ENCODE peak calls at places on chromosome 10, in four cellular contexts. T is mesendoderm, K is uterus, B is WERI-Rb-1. J is an unnamed sample. For H3K27me3, the result is how much of the 10 kb centered on the place peaks cover.

GRCh38 chr10:24894309-24894708 is 58.1 kb downstream of the PRTFDC1 start:
- DNase-seq in B (no peak), K (no peak), T (no peak), J (no peak)

GRCh38 chr10:96998329-96998888 is 166.3 kb downstream of the LCOR start:
- DNase-seq in T (no peak), B (no peak), K (no peak), J (no peak)

GRCh38 chr10:102235598-102235920 is 5.8 kb downstream of the PITX3 start:
- DNase-seq in T (no peak), B (no peak), K (no peak), J (no peak)

GRCh38 chr10:116536810-116537209 is 8.9 kb upstream of the PNLIP start:
- DNase-seq in B (no peak), K (no peak), T (no peak), J (no peak)

GRCh38 chr10:31929986-31930675 is 1.5 kb upstream of the ARHGAP12 start:
- DNase-seq in T (peak), K (no peak), B (peak), J (peak)

GRCh38 chr10:79407811-79408795 is 37.3 kb downstream of the ZCCHC24 start:
- DNase-seq in K (peak), B (no peak), T (no peak), J (no peak)

GRCh38 chr10:68989317-68989990 is 851 bp downstream of the KIFBP start:
- DNase-seq in T (no peak), B (no peak), K (no peak), J (no peak)

GRCh38 chr10:30765611-30766010 is 136.1 kb upstream of the LYZL2 start:
- DNase-seq in T (no peak), B (no peak), K (no peak), J (no peak)

GRCh38 chr10:130336612-130337304 is 200.6 kb downstream of the GLRX3 start:
- DNase-seq in K (no peak), B (peak), T (peak), J (no peak)

GRCh38 chr10:123398180-123398591 is 244.0 kb downstream of the BUB3 start:
- DNase-seq in K (no peak), T (no peak), B (no peak), J (no peak)

GRCh38 chr10:103713676-103714075 is 141.7 kb downstream of the SH3PXD2A start:
- DNase-seq in T (no peak), B (no peak), K (no peak), J (no peak)

GRCh38 chr10:78224602-78225001 is 190.9 kb downstream of the RPS24 start:
- DNase-seq in B (no peak), K (no peak), T (no peak), J (no peak)

GRCh38 chr10:49759787-49760551 is 2.2 kb downstream of the OGDHL start:
- DNase-seq in K (no peak), T (peak), B (no peak), J (no peak)

GRCh38 chr10:124323145-124323725 is 95.5 kb downstream of the OAT start:
- DNase-seq in T (peak), K (no peak), B (no peak), J (no peak)

GRCh38 chr10:13917791-13918190 is 331.0 kb downstream of the PRPF18 start:
- DNase-seq in K (no peak), B (no peak), T (no peak), J (no peak)

GRCh38 chr10:121158988-121159579 is 307.9 kb downstream of the WDR11 start:
- DNase-seq in B (no peak), T (no peak), K (no peak), J (no peak)

GRCh38 chr10:24385776-24386175 is 176.8 kb downstream of the KIAA1217 start:
- DNase-seq in B (no peak), T (no peak), K (no peak), J (no peak)

GRCh38 chr10:6624392-6624791 is 44.3 kb upstream of the PRKCQ start:
- DNase-seq in T (no peak), K (no peak), B (no peak), J (no peak)

GRCh38 chr10:86411281-86411841 is 44.8 kb upstream of the GRID1 start:
- DNase-seq in K (peak), T (no peak), B (no peak), J (peak)

GRCh38 chr10:101182936-101183335 is 46.3 kb downstream of the LBX1 start:
- DNase-seq in K (no peak), B (no peak), T (no peak), J (no peak)

GRCh38 chr10:129851941-129852650 is 112.0 kb downstream of the EBF3 start:
- DNase-seq in T (no peak), K (no peak), B (no peak), J (no peak)

GRCh38 chr10:48496105-48496830 is 108.6 kb downstream of the ARHGAP22 start:
- DNase-seq in K (no peak), T (no peak), B (no peak), J (no peak)

GRCh38 chr10:79178614-79179403 is 110.0 kb downstream of the ZMIZ1 start:
- DNase-seq in T (peak), B (peak), K (peak), J (no peak)

GRCh38 chr10:88004451-88004850 is 141.0 kb downstream of the PTEN start:
- DNase-seq in T (peak), B (no peak), K (no peak), J (no peak)

GRCh38 chr10:11395581-11396310 is 215.7 kb downstream of the USP6NL start:
- DNase-seq in K (no peak), B (no peak), T (no peak), J (no peak)

GRCh38 chr10:103727546-103727963 is 127.8 kb downstream of the SH3PXD2A start:
- DNase-seq in B (no peak), T (no peak), K (peak), J (no peak)

GRCh38 chr10:33187427-33187999 is 147.0 kb downstream of the NRP1 start:
- DNase-seq in T (peak), B (no peak), K (no peak), J (no peak)

GRCh38 chr10:97490592-97490991 is 7.6 kb downstream of the MMS19 start:
- DNase-seq in T (no peak), K (no peak), B (no peak), J (no peak)

GRCh38 chr10:101570764-101571572 is 17.1 kb downstream of the POLL start:
- DNase-seq in T (no peak), K (no peak), B (no peak), J (no peak)

GRCh38 chr10:97888641-97889262 is 39.1 kb downstream of the GOLGA7B start:
- DNase-seq in B (no peak), T (peak), K (no peak), J (no peak)

GRCh38 chr10:72375585-72375984 is 20.9 kb upstream of the DNAJB12 start:
- DNase-seq in K (no peak), T (peak), B (peak), J (no peak)

GRCh38 chr10:22437620-22438588 is 92.6 kb downstream of the SPAG6 start:
- DNase-seq in B (no peak), K (peak), T (no peak), J (no peak)

GRCh38 chr10:119667562-119668328 is 16.6 kb downstream of the BAG3 start:
- DNase-seq in T (peak), K (peak), B (peak), J (no peak)

GRCh38 chr10:47025540-47026300 is 114.5 kb downstream of the PTPN20 start:
- DNase-seq in T (no peak), K (peak), B (no peak), J (no peak)

GRCh38 chr10:43354879-43355380 is 16.5 kb upstream of the FXYD4 start:
- DNase-seq in B (no peak), T (no peak), K (no peak), J (no peak)

GRCh38 chr10:78248651-78249464 is 215.2 kb downstream of the RPS24 start:
- DNase-seq in B (no peak), K (peak), T (no peak), J (no peak)

GRCh38 chr10:111076191-111076681 is 593 bp upstream of the ADRA2A start:
- DNase-seq in K (peak), T (peak), B (peak), J (peak)

GRCh38 chr10:8282340-8282739 is 227.9 kb downstream of the GATA3 start:
- DNase-seq in B (no peak), T (no peak), K (no peak), J (no peak)

GRCh38 chr10:2908851-2909630 is 158.3 kb upstream of the PFKP start:
- DNase-seq in B (no peak), T (no peak), K (no peak), J (peak)

GRCh38 chr10:87842776-87843497 is 20.4 kb downstream of the KLLN start:
- DNase-seq in K (no peak), B (no peak), T (no peak), J (no peak)

DNA sequence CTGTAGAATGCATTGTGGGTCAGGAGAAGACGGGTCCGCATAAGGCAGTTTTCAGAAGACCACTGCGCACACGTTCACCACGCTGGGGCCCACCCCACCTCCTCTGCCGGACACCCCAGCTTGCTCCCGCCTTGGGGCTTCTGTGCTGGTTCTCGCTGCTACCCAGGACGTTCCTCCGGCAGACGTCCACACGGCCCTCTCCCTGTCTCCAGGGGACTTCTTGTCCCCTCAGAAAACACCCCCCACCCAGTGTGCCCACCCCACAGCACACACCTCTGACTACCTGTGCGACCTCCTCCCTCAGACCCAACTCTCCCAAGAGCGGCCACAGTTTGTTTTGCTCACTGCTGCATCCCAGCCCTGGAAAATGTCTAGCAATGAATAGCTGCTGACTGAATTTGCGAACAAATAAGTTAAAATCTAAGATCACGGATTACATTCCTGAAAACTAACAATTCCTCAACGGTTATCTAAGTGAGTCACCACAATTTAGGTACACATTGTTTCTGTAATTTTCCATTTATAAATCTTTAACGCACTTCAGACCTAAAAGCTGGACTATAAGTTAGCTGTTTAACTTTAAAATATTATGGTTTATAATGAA is 235.1 kb downstream of the ZMYND11 start:
- DNase-seq in B (no peak), K (no peak), T (no peak), J (no peak)
- H3K4me3 ChIP-seq in B (no peak), K (no peak), T (no peak), J (no peak)

DNA sequence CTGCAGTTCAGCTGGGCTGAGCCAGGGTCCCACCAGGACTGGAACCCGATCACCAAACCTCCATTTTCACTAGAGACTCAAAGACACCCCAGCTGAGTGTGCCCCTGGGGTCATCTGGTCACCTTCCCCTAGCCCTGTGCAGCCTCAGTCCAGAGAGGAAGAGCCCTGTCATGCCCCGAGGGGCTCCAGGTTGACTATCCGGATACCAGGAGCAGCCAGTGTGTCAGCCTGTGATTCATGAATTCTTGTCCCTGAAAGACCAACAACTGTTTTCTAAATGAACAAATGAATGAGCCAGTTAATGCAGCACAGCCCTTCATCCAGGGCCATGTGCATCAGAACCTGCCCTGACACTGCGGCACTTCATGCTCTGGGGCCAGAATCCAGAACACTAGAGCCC is 201.9 kb upstream of the TCERG1L start:
- DNase-seq in T (no peak), K (no peak), B (no peak), J (no peak)
- H3K27me3 ChIP-seq in T (under half), K (under half), B (under half), J (under half)

GRCh38 chr10:66277481-66277880 is 648.4 kb upstream of the LRRTM3 start:
- DNase-seq in B (no peak), K (no peak), T (no peak), J (no peak)
- H3K27ac ChIP-seq in B (no peak), K (no peak), T (no peak), J (no peak)

GRCh38 chr10:117597216-117597615 is 54.7 kb downstream of the EMX2 start:
- DNase-seq in K (no peak), B (no peak), T (no peak), J (no peak)
- H3K4me3 ChIP-seq in K (no peak), B (no peak), T (no peak), J (no peak)